ENCODE peak calls at places on chromosomes 11 and 22, in five cellular contexts. G is OCI-LY7; J is uterus; K is CD4-positive, CD25-positive, alpha-beta regulatory T cell; P is AG09309. R is an unnamed sample.
A peak's percentile ranks its signal among the peaks of the same experiment; 100 is the strongest.

GRCh38 chr11:118497831-118498230 is 29.4 kb upstream of the TTC36 start:
- DNase-seq in P (peak; percentile 45), K (no peak), J (no peak), G (no peak), R (no peak)

GRCh38 chr11:119800619-119801018 is 71.6 kb upstream of the NECTIN1 start:
- DNase-seq in K (no peak), P (no peak), G (no peak), J (no peak), R (no peak)

GRCh38 chr11:106879029-106879428 is 139.2 kb downstream of the GUCY1A2 start:
- DNase-seq in J (no peak), K (no peak), G (no peak), P (no peak), R (no peak)

GRCh38 chr11:38460901-38461300 is 1862.9 kb upstream of the RAG2 start:
- DNase-seq in J (no peak), P (no peak), G (no peak), K (no peak), R (no peak)

GRCh38 chr11:100948936-100949335 is 180.7 kb downstream of the PGR start:
- DNase-seq in G (no peak), K (no peak), J (no peak), P (no peak), R (no peak)

GRCh38 chr22:36443198-36443770 is 38.2 kb downstream of the TXN2 start:
- DNase-seq in P (no peak), G (peak; percentile 45), J (no peak), K (no peak), R (no peak)

GRCh38 chr11:83069441-83070043 is 2.2 kb downstream of the RAB30 start:
- DNase-seq in P (no peak), J (no peak), G (peak; percentile 62), K (no peak), R (no peak)

GRCh38 chr22:48156603-48157355 is 1394.3 kb downstream of the TBC1D22A start:
- DNase-seq in K (no peak), J (no peak), G (no peak), P (no peak), R (no peak)

GRCh38 chr11:65791719-65792213 is 4.9 kb downstream of the OVOL1 start:
- DNase-seq in P (no peak), J (no peak), G (peak; percentile 84), K (peak; percentile 62), R (no peak)

GRCh38 chr22:47171441-47172221 is 409.2 kb downstream of the TBC1D22A start:
- DNase-seq in G (no peak), J (peak; percentile 14), K (no peak), P (no peak), R (no peak)

GRCh38 chr11:124746621-124747243 is 5.3 kb downstream of the VSIG2 start:
- DNase-seq in K (peak; percentile 80), P (no peak), J (peak; percentile 47), G (peak; percentile 90), R (no peak)

GRCh38 chr11:60831501-60832079 is 10.3 kb upstream of the CCDC86 start:
- DNase-seq in G (no peak), J (no peak), P (peak; percentile 44), K (no peak), R (no peak)

GRCh38 chr11:5597953-5598352 is 1.5 kb downstream of the TRIM6 start:
- DNase-seq in J (no peak), P (no peak), G (no peak), K (no peak), R (no peak)

GRCh38 chr11:1933416-1934325 is 13.5 kb upstream of the MRPL23 start:
- DNase-seq in G (no peak), J (peak; percentile 14), P (no peak), K (no peak), R (no peak)

GRCh38 chr11:87926250-87926970 is 248.8 kb downstream of the RAB38 start:
- DNase-seq in G (no peak), P (peak; percentile 34), K (no peak), J (no peak), R (no peak)

GRCh38 chr11:109374441-109374840 is 47.5 kb upstream of the C11orf87 start:
- DNase-seq in K (no peak), G (no peak), P (no peak), J (no peak), R (no peak)

GRCh38 chr22:50271519-50271970 is 1.4 kb upstream of the MAPK11 start:
- DNase-seq in J (peak; percentile 62), P (no peak), K (peak; percentile 34), G (peak; percentile 73), R (no peak)

GRCh38 chr11:86248609-86249008 is 4.1 kb downstream of the EED start:
- DNase-seq in P (no peak), J (no peak), G (no peak), K (no peak), R (no peak)

GRCh38 chr11:71213696-71214552 is 38.5 kb downstream of the SHANK2 start:
- DNase-seq in P (no peak), K (no peak), G (no peak), J (no peak), R (no peak)

GRCh38 chr22:33919591-33920501 is at the start of gene LARGE1:
- DNase-seq in P (no peak), G (peak; percentile 52), K (no peak), J (peak; percentile 36), R (peak; percentile 92)

GRCh38 chr22:19419464-19420178 is 11.9 kb downstream of the HIRA start:
- DNase-seq in K (peak; percentile 59), G (peak; percentile 89), J (no peak), P (no peak), R (no peak)

GRCh38 chr22:41110968-41111367 is 18.6 kb downstream of the EP300 start:
- DNase-seq in K (no peak), J (no peak), P (no peak), G (no peak), R (no peak)

GRCh38 chr11:62139526-62140301 is 15.9 kb downstream of the INCENP start:
- DNase-seq in K (no peak), J (no peak), P (no peak), G (no peak), R (no peak)

GRCh38 chr22:41697126-41697775 is 2.1 kb upstream of the MEI1 start:
- DNase-seq in P (peak; percentile 27), K (peak; percentile 83), J (peak; percentile 90), G (peak; percentile 90), R (peak; percentile 98)

GRCh38 chr11:111510311-111510710 is 1.9 kb downstream of the BTG4 start:
- DNase-seq in K (no peak), P (no peak), J (no peak), G (no peak), R (no peak)

GRCh38 chr11:111515591-111515990 is 1.0 kb downstream of the HOATZ start:
- DNase-seq in G (no peak), P (no peak), K (no peak), J (no peak), R (no peak)

GRCh38 chr11:111514216-111515031 is at the start of gene HOATZ:
- DNase-seq in K (no peak), J (no peak), G (no peak), P (no peak), R (no peak)

GRCh38 chr11:111513240-111513605 is 1.0 kb upstream of the BTG4 start:
- DNase-seq in K (no peak), P (no peak), G (no peak), J (no peak), R (no peak)

DNA sequence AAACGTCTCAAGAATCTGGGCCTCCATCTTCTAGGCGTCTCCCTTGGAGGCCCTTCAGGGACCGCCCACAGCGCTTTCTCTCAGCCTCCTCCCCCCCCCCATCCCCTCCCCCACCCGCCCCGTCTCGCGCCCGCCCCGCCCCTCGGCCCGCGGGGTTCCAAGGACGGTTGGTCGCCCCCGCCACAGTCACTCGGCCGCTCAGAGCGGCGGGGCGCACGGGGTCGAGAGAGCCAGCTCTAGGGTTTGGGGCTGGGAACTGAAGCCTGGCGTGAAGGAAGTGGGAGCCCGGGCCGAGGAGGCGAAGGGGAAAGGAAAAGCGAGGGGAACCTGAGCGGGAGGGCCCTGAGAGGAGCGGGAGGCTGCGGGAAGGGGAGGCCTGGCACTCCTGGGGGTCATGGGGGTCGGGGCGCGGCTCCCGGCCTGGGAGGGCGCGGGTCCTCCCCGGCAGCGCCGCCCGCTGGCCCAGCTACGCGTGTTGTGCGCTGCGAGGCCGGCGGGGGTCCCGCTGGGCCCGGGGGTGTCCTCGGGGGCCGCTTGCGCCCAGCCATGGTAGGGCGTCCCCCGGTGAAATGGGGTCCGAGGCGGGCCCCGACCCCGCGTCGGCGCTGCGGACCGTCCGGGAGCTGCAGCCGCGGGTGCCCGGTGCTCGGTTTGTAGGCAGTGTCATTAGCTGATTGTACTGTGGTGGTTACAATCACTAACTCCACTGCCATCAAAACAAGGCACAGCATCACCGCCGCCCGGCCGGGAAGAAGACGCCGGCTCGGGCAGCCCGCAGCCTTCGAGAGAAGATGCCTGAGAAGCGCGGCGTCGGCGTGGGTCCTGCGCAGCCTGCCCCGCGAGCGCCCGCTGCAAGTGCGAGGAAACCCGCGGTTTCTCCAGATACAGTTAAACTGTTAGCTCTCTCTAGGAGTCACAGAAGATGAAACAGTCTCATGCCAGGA is at the start of gene BTG4:
- DNase-seq in J (no peak), G (no peak), P (no peak), K (peak; percentile 20), R (no peak)
- H3K4me3 ChIP-seq in J (peak within 1 kb of the TSS; percentile 15), G (no peak within 1 kb of the TSS), P (peak within 1 kb of the TSS; percentile 54), K (peak within 1 kb of the TSS; percentile 62), R (peak within 1 kb of the TSS; percentile 48)

GRCh38 chr11:44568358-44568705 is 2.9 kb downstream of the CD82 start:
- DNase-seq in K (no peak), P (no peak), J (no peak), G (no peak), R (no peak)

GRCh38 chr11:44566952-44567875 is 1.8 kb downstream of the CD82 start:
- DNase-seq in K (peak; percentile 9), P (no peak), G (no peak), J (no peak), R (no peak)

GRCh38 chr11:44567876-44568256 is 2.4 kb downstream of the CD82 start:
- DNase-seq in G (no peak), J (no peak), P (no peak), K (no peak), R (no peak)

GRCh38 chr11:44570411-44571155 is 5.1 kb downstream of the CD82 start:
- DNase-seq in J (no peak), K (no peak), G (no peak), P (no peak), R (no peak)

GRCh38 chr11:44568706-44569473 is 3.4 kb downstream of the CD82 start:
- DNase-seq in K (peak; percentile 64), G (peak; percentile 51), P (peak; percentile 67), J (peak; percentile 45), R (peak; percentile 94)
- H3K4me3 ChIP-seq in K (peak overlapping the region; percentile 53), G (no peak overlapping the region), P (no peak overlapping the region), J (no peak overlapping the region), R (no peak overlapping the region)

DNA sequence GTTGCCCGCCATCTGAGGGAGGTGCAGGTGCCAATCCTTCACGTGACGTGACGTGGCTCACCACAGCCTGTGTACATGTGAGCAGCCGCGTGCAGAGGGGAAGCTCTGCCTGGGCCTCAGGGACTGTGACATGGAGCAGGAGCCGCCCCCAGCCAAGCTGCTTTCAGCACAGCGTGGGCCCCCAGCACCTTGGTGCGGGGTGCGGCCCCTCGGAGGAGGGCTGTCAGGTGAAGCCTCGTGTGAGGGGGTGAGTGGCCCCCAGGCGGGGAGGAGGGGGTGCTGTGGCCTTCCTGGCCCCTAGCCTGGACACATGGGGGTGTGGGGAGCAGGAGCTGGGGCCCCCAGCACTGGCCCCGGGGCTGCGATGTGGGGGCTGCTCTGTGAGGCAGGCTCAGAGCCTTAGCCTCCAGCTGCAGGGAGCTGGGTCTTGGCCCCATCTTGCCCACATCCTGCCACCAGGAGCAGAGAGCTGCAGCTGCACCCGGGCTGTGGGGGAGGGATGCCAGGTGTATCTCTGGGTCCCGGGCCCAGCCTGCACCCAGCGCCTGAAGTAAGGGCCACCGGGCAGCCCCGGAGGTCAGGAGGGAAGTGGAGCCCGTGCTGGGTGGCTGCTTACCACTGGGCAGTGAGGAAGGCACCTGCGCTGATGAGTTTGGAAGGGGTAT is at the start of gene ADORA2A:
- DNase-seq in J (no peak), K (peak; percentile 90), P (no peak), G (peak; percentile 97), R (no peak)
- H3K4me3 ChIP-seq in J (no peak within 1 kb of the TSS), K (peak within 1 kb of the TSS; percentile 98), P (no peak within 1 kb of the TSS), G (peak within 1 kb of the TSS; percentile 71), R (no peak within 1 kb of the TSS)

GRCh38 chr11:46727952-46728658 is 9.1 kb downstream of the F2 start:
- DNase-seq in P (no peak), J (no peak), K (no peak), G (no peak), R (no peak)
- H3K4me3 ChIP-seq in P (no peak overlapping the region), J (no peak overlapping the region), K (no peak overlapping the region), G (no peak overlapping the region), R (no peak overlapping the region)

R was measured in esophagus muscularis mucosa.